ENCODE peak calls at places on chromosomes 7 and 10, in eight cellular contexts. H, X, N, B, W, T, Q and J are unnamed samples.

GRCh38 chr7:44216521-44217030 is 15.8 kb downstream of the YKT6 start:
- DNase-seq in X (no peak), Q (peak; percentile 43), T (no peak), H (peak; percentile 8), N (no peak), W (no peak), B (no peak), J (no peak)

GRCh38 chr10:5628798-5629788 is 37.3 kb downstream of the ASB13 start:
- DNase-seq in H (no peak), T (no peak), B (no peak), X (no peak), W (no peak), Q (no peak), N (peak; percentile 48), J (no peak)

GRCh38 chr7:135597926-135598305 is 40.2 kb downstream of the NUP205 start:
- DNase-seq in B (no peak), T (peak; percentile 32), H (no peak), Q (no peak), W (no peak), N (no peak), X (no peak), J (no peak)

GRCh38 chr10:72389022-72389421 is 34.3 kb upstream of the DNAJB12 start:
- DNase-seq in H (no peak), T (no peak), X (no peak), Q (no peak), W (no peak), B (no peak), N (no peak), J (no peak)

GRCh38 chr10:73812662-73813061 is 1.3 kb upstream of the NDST2 start:
- DNase-seq in H (no peak), N (no peak), B (no peak), Q (no peak), X (no peak), T (no peak), W (no peak), J (no peak)

GRCh38 chr7:153370092-153370491 is 610.5 kb downstream of the ACTR3B start:
- DNase-seq in H (no peak), B (no peak), Q (no peak), T (no peak), X (no peak), W (no peak), N (no peak), J (no peak)

GRCh38 chr7:131431289-131431688 is 103.6 kb downstream of the MKLN1 start:
- DNase-seq in W (no peak), T (peak; percentile 36), Q (no peak), N (no peak), B (no peak), H (peak; percentile 43), X (peak; percentile 42), J (no peak)

GRCh38 chr10:17273403-17273802 is 45.4 kb downstream of the VIM start:
- DNase-seq in H (no peak), W (peak; percentile 22), X (no peak), T (no peak), N (no peak), Q (no peak), B (no peak), J (peak; percentile 16)

GRCh38 chr7:141674201-141674671 is 27.7 kb downstream of the DENND11 start:
- DNase-seq in W (no peak), N (no peak), H (peak; percentile 54), Q (no peak), X (no peak), T (no peak), B (no peak), J (no peak)

GRCh38 chr10:101560293-101561067 is 27.6 kb downstream of the POLL start:
- DNase-seq in B (no peak), Q (no peak), T (peak; percentile 15), N (no peak), X (no peak), W (no peak), H (no peak), J (no peak)

GRCh38 chr7:6186578-6186977 is 85.8 kb downstream of the CYTH3 start:
- DNase-seq in X (no peak), N (no peak), Q (no peak), H (no peak), B (no peak), T (no peak), W (no peak), J (no peak)

GRCh38 chr7:157684157-157684595 is 347.4 kb downstream of the DNAJB6 start:
- DNase-seq in X (no peak), Q (peak; percentile 41), N (no peak), B (no peak), T (peak; percentile 17), W (no peak), H (no peak), J (no peak)

GRCh38 chr10:13102002-13102794 is 2.2 kb downstream of the OPTN start:
- DNase-seq in W (no peak), B (no peak), T (no peak), H (no peak), Q (no peak), N (no peak), X (peak; percentile 24), J (no peak)
- H3K4me3 ChIP-seq in W (no peak overlapping the region), B (no peak overlapping the region), T (no peak overlapping the region), H (peak overlapping the region; percentile 94), Q (peak overlapping the region; percentile 87), N (no peak overlapping the region), X (no peak overlapping the region), J (no peak overlapping the region)

GRCh38 chr10:132554053-132554990 is 16.7 kb downstream of the INPP5A start:
- DNase-seq in B (no peak), W (no peak), H (no peak), N (no peak), Q (peak; percentile 54), X (no peak), T (no peak), J (no peak)
- H3K4me1 ChIP-seq in B (no peaks in the 10 kb centered on the region), W (no peaks in the 10 kb centered on the region), H (peaks cover 13% of the 10 kb centered on the region), N (peaks cover 68% of the 10 kb centered on the region), Q (peaks cover 8% of the 10 kb centered on the region), X (peaks cover 8% of the 10 kb centered on the region), T (no peaks in the 10 kb centered on the region), J (no peaks in the 10 kb centered on the region)

DNA sequence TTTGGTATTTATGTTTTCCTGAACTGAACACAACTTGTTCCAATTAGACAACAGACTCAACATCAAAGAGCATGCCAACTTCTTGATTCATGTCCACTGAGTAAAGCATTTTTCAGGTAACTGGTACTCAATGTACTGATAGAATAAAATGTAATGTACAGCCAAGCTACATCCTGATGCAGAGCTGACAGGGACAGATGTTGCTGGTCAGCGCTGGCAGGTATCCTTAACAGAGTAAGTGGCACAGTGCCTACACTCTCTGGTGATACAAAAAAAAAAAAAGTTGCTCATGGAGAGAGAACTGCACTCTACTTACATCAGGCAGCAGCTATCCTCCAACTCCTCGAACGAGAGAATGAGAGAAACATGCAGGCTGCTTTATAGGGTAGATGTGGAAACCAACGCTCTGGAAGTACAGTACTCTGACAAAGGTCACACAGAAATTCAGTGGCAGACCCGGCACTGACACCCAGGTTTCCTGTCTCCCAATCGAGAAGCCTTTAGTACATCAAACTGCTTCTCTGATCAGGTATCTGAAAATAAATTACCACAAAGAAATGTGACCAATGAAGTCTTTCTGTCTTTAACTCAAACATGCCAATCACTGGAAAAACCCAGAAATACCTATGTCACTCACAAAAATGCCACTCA is 4.6 kb downstream of the ITGB1 start:
- DNase-seq in Q (no peak), W (no peak), X (peak; percentile 40), N (no peak), T (no peak), B (no peak), H (no peak), J (no peak)
- H3K4me3 ChIP-seq in Q (peak overlapping the region; percentile 7), W (no peak overlapping the region), X (no peak overlapping the region), N (peak overlapping the region; percentile 94), T (no peak overlapping the region), B (no peak overlapping the region), H (peak overlapping the region; percentile 95), J (no peak overlapping the region)

DNA sequence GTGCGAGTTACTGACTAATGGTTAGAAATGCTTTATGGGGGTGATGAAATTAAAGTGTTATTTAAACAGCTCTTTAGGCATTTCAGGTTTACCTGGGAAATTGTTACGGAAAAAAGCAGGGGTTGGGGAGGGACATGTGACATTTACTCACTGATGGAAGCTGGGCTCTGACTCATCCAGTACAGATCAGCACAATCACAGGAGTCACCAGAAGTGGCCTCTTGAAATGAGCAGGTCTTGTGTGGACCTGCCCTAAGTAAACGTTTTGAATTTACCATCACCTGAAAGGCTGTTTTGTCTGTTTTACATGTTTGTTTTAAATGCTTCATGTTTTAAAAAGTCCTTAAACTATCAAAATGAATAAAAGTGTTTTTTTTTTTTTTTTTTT is 2.3 kb downstream of the GLRX3 start:
- DNase-seq in Q (no peak), X (no peak), B (no peak), T (no peak), N (no peak), W (peak; percentile 44), H (no peak), J (peak; percentile 21)
- H3K4me1 ChIP-seq in Q (peaks cover 27% of the 10 kb centered on the region), X (peaks cover 58% of the 10 kb centered on the region), B (peaks cover 3% of the 10 kb centered on the region), T (peaks cover 18% of the 10 kb centered on the region), N (peaks cover 68% of the 10 kb centered on the region), W (peaks cover 24% of the 10 kb centered on the region), H (peaks cover 16% of the 10 kb centered on the region), J (peaks cover 9% of the 10 kb centered on the region)